ENCODE peak calls at places on chromosome 20, in seven cellular contexts. M, C, D, A, Q, V and X are unnamed samples.

GRCh38 chr20:59154317-59155013 is 9.2 kb upstream of the ZNF831 start:
- DNase-seq in V (no peak), C (no peak), M (no peak), D (no peak), A (no peak), Q (no peak), X (no peak)

GRCh38 chr20:55394592-55394991 is 610.7 kb downstream of the CBLN4 start:
- DNase-seq in V (no peak), C (no peak), Q (no peak), M (no peak), A (no peak), D (no peak), X (no peak)

GRCh38 chr20:63733579-63734081 is 2.8 kb upstream of the LIME1 start:
- DNase-seq in Q (no peak), A (no peak), V (no peak), C (no peak), M (no peak), D (no peak), X (peak; percentile 74)

GRCh38 chr20:57350086-57350710 is 857 bp upstream of the RAE1 start:
- DNase-seq in C (peak; percentile 56), M (no peak), Q (no peak), V (no peak), D (peak; percentile 47), A (no peak), X (no peak)

GRCh38 chr20:54078296-54078695 is 7.9 kb upstream of the BCAS1 start:
- DNase-seq in M (no peak), Q (no peak), V (peak; percentile 76), C (no peak), D (no peak), A (no peak), X (no peak)

GRCh38 chr20:59937150-59937549 is 3.0 kb downstream of the PPP1R3D start:
- DNase-seq in Q (no peak), A (no peak), M (no peak), C (no peak), V (no peak), D (no peak), X (no peak)

GRCh38 chr20:49865559-49865958 is 49.8 kb downstream of the SPATA2 start:
- DNase-seq in C (no peak), Q (no peak), D (peak; percentile 16), A (no peak), V (peak; percentile 41), M (no peak), X (no peak)

GRCh38 chr20:20317195-20318113 is 50.5 kb upstream of the INSM1 start:
- DNase-seq in Q (no peak), A (no peak), C (no peak), V (peak; percentile 57), D (no peak), M (no peak), X (no peak)

GRCh38 chr20:48076247-48076646 is 291.0 kb upstream of the SULF2 start:
- DNase-seq in Q (no peak), M (no peak), C (no peak), A (no peak), V (no peak), D (no peak), X (no peak)

GRCh38 chr20:44809380-44810060 is 826 bp downstream of the RIMS4 start:
- DNase-seq in A (no peak), V (no peak), M (no peak), C (no peak), Q (no peak), D (no peak), X (no peak)

GRCh38 chr20:21529863-21530262 is 16.0 kb upstream of the NKX2-2 start:
- DNase-seq in D (no peak), A (no peak), V (peak; percentile 27), M (no peak), C (no peak), Q (no peak), X (no peak)

GRCh38 chr20:32976746-32977145 is 27.5 kb downstream of the SUN5 start:
- DNase-seq in M (no peak), C (no peak), Q (no peak), A (no peak), V (no peak), D (no peak), X (no peak)

GRCh38 chr20:15643713-15644112 is 929.5 kb downstream of the KIF16B start:
- DNase-seq in A (no peak), Q (peak; percentile 16), C (no peak), V (peak; percentile 22), D (no peak), M (no peak), X (no peak)

GRCh38 chr20:1415667-1416468 is 23.0 kb upstream of the FKBP1A start:
- DNase-seq in Q (peak; percentile 97), M (no peak), C (no peak), V (no peak), A (no peak), D (peak; percentile 98), X (no peak)

GRCh38 chr20:48760403-48760889 is 67.4 kb downstream of the PREX1 start:
- DNase-seq in D (no peak), Q (no peak), M (no peak), V (peak; percentile 79), A (peak; percentile 34), C (no peak), X (no peak)

GRCh38 chr20:64037498-64038213 is 1.7 kb downstream of the C20orf204 start:
- DNase-seq in V (peak; percentile 80), Q (no peak), C (no peak), D (no peak), A (no peak), M (no peak), X (no peak)

GRCh38 chr20:16459019-16459700 is 114.1 kb downstream of the KIF16B start:
- DNase-seq in C (no peak), A (no peak), Q (peak; percentile 10), M (no peak), D (peak; percentile 67), V (no peak), X (no peak)

GRCh38 chr20:32028647-32029372 is 18.6 kb downstream of the CCM2L start:
- DNase-seq in M (no peak), A (no peak), Q (no peak), V (no peak), D (no peak), C (no peak), X (no peak)

GRCh38 chr20:22584630-22584921 is 204 bp upstream of the FOXA2 start:
- DNase-seq in D (no peak), V (no peak), M (no peak), A (peak; percentile 92), Q (peak; percentile 98), C (peak; percentile 90), X (no peak)

GRCh38 chr20:4062721-4063606 is 47.6 kb upstream of the RNF24 start:
- DNase-seq in A (no peak), M (no peak), V (no peak), Q (no peak), D (no peak), C (no peak), X (no peak)

GRCh38 chr20:45092898-45093297 is 8.0 kb downstream of the KCNS1 start:
- DNase-seq in V (no peak), Q (no peak), C (no peak), M (no peak), A (no peak), D (no peak), X (no peak)

GRCh38 chr20:51667002-51667408 is 101.2 kb downstream of the ATP9A start:
- DNase-seq in Q (no peak), D (no peak), V (no peak), C (no peak), A (no peak), M (no peak), X (no peak)

GRCh38 chr20:61896058-61896961 is 169.4 kb downstream of the TAF4 start:
- DNase-seq in D (peak; percentile 36), C (peak; percentile 76), Q (peak; percentile 79), A (peak; percentile 33), V (peak; percentile 30), M (no peak), X (no peak)

GRCh38 chr20:11549172-11550117 is 368.2 kb upstream of the BTBD3 start:
- DNase-seq in Q (no peak), V (no peak), A (no peak), C (no peak), D (no peak), M (no peak), X (no peak)

GRCh38 chr20:11555510-11555909 is 362.2 kb upstream of the BTBD3 start:
- DNase-seq in V (no peak), C (no peak), Q (no peak), D (no peak), M (no peak), A (no peak), X (no peak)

GRCh38 chr20:11556410-11556809 is 361.3 kb upstream of the BTBD3 start:
- DNase-seq in M (no peak), V (no peak), Q (no peak), D (no peak), C (no peak), A (no peak), X (no peak)

GRCh38 chr20:11551491-11551890 is 366.2 kb upstream of the BTBD3 start:
- DNase-seq in M (no peak), Q (no peak), C (no peak), D (no peak), A (no peak), V (no peak), X (no peak)

GRCh38 chr20:11553603-11554002 is 364.1 kb upstream of the BTBD3 start:
- DNase-seq in A (no peak), D (peak; percentile 4), V (no peak), C (no peak), Q (no peak), M (no peak), X (no peak)
- TF ChIP-seq CTCF in A (no peak), D (peak; percentile 23), V (no peak), C (no peak), Q (peak; percentile 49), M (peak; percentile 23), X (peak; percentile 80)

DNA sequence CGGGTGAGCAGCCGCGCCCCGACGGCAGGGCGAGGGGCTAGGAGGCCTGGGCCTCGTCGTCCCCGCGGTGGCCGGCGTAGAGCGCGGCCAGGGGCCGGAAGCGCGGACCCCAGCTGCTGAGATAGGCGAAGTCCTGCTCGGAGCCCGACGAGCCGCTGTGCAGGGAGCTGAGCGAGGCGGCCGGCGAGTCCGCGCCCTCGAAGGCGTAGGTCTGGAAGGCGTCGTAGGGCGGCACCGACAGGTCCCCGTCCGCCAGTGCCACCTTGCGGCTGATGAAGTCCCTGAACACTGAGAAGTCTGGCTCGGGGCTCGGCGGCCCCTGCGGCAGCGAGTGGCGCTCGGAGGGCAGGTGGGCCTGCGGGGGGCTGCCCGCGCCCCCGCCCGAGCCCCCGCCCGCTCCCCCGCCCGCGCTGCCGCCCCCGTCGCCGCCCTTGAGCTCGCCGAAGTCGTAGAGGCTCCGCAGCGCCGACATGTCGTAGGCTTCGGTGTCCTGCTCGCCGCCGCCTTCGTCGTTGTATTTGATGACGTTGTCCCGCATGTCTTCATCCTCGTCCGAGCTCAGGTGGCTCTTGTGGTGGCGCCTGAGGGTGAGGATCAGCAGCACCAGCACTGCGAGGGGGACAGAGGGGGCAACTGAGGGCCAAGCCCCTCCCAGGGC is 56.5 kb downstream of the CD40 start:
- DNase-seq in A (peak; percentile 75), Q (peak; percentile 87), V (peak; percentile 76), C (peak; percentile 87), M (peak; percentile 85), D (peak; percentile 34), X (no peak)
- TF ChIP-seq CTCF in A (peak; percentile 48), Q (peak; percentile 68), V (peak; percentile 71), C (peak; percentile 62), M (peak; percentile 56), D (peak; percentile 42), X (peak; percentile 78)

GRCh38 chr20:34475979-34476736 is 40.1 kb upstream of the DYNLRB1 start:
- DNase-seq in C (peak; percentile 84), D (no peak), V (peak; percentile 40), Q (peak; percentile 40), A (peak; percentile 65), M (peak; percentile 78), X (no peak)
- TF ChIP-seq CTCF in C (peak; percentile 32), D (peak; percentile 20), V (peak; percentile 39), Q (peak; percentile 84), A (peak; percentile 74), M (peak; percentile 59), X (peak; percentile 63)

GRCh38 chr20:24475356-24475755 is 5.9 kb downstream of the SYNDIG1 start:
- DNase-seq in A (no peak), V (no peak), C (no peak), D (no peak), M (no peak), Q (no peak), X (no peak)
- TF ChIP-seq CTCF in A (no peak), V (no peak), C (no peak), D (no peak), M (no peak), Q (no peak), X (no peak)